ENCODE peak calls at places on chromosomes 3 and 15, in nine cellular contexts. One of them, this sample, is unnamed.

GRCh38 chr3:168859143-168859542 is 763.4 kb upstream of the GOLIM4 start:
- DNase-seq in tibial artery: no peak
- DNase-seq in transverse colon: no peak
- DNase-seq in PC-9: no peak
- DNase-seq in CD8-positive, alpha-beta memory T cell: no peak
- DNase-seq in naive thymus-derived CD4-positive, alpha-beta T cell: no peak
- DNase-seq in AG04450: no peak
- DNase-seq in heart left ventricle: no peak
- DNase-seq in heart right ventricle: no peak
- DNase-seq in this sample: no peak

GRCh38 chr3:78878011-78878410 is 889.8 kb downstream of the ROBO1 start:
- DNase-seq in tibial artery: no peak
- DNase-seq in transverse colon: no peak
- DNase-seq in PC-9: no peak
- DNase-seq in CD8-positive, alpha-beta memory T cell: no peak
- DNase-seq in naive thymus-derived CD4-positive, alpha-beta T cell: no peak
- DNase-seq in AG04450: peak; percentile 41
- DNase-seq in heart left ventricle: no peak
- DNase-seq in heart right ventricle: no peak
- DNase-seq in this sample: no peak

GRCh38 chr15:50791537-50791885 is 26.0 kb upstream of the SPPL2A start:
- DNase-seq in tibial artery: no peak
- DNase-seq in transverse colon: peak; percentile 78
- DNase-seq in PC-9: no peak
- DNase-seq in CD8-positive, alpha-beta memory T cell: no peak
- DNase-seq in naive thymus-derived CD4-positive, alpha-beta T cell: no peak
- DNase-seq in AG04450: no peak
- DNase-seq in heart left ventricle: no peak
- DNase-seq in heart right ventricle: no peak
- DNase-seq in this sample: no peak

GRCh38 chr3:15636028-15636709 is 34.6 kb downstream of the BTD start:
- DNase-seq in tibial artery: no peak
- DNase-seq in transverse colon: no peak
- DNase-seq in PC-9: peak; percentile 70
- DNase-seq in CD8-positive, alpha-beta memory T cell: no peak
- DNase-seq in naive thymus-derived CD4-positive, alpha-beta T cell: no peak
- DNase-seq in AG04450: peak; percentile 74
- DNase-seq in heart left ventricle: peak; percentile 38
- DNase-seq in heart right ventricle: peak; percentile 34
- DNase-seq in this sample: no peak

GRCh38 chr3:171874251-171874679 is 31.1 kb downstream of the TMEM212 start:
- DNase-seq in tibial artery: no peak
- DNase-seq in transverse colon: no peak
- DNase-seq in PC-9: peak; percentile 49
- DNase-seq in CD8-positive, alpha-beta memory T cell: no peak
- DNase-seq in naive thymus-derived CD4-positive, alpha-beta T cell: no peak
- DNase-seq in AG04450: peak; percentile 94
- DNase-seq in heart left ventricle: no peak
- DNase-seq in heart right ventricle: no peak
- DNase-seq in this sample: no peak

GRCh38 chr3:145681132-145681531 is 479.9 kb downstream of the PLOD2 start:
- DNase-seq in tibial artery: no peak
- DNase-seq in transverse colon: no peak
- DNase-seq in PC-9: no peak
- DNase-seq in CD8-positive, alpha-beta memory T cell: no peak
- DNase-seq in naive thymus-derived CD4-positive, alpha-beta T cell: no peak
- DNase-seq in AG04450: no peak
- DNase-seq in heart left ventricle: no peak
- DNase-seq in heart right ventricle: no peak
- DNase-seq in this sample: no peak

GRCh38 chr3:182226995-182227394 is 515.3 kb downstream of the SOX2 start:
- DNase-seq in tibial artery: no peak
- DNase-seq in transverse colon: no peak
- DNase-seq in PC-9: no peak
- DNase-seq in CD8-positive, alpha-beta memory T cell: no peak
- DNase-seq in naive thymus-derived CD4-positive, alpha-beta T cell: no peak
- DNase-seq in AG04450: no peak
- DNase-seq in heart left ventricle: no peak
- DNase-seq in heart right ventricle: no peak
- DNase-seq in this sample: no peak

GRCh38 chr3:126913524-126913923 is 69.4 kb upstream of the PLXNA1 start:
- DNase-seq in tibial artery: no peak
- DNase-seq in transverse colon: peak; percentile 41
- DNase-seq in PC-9: peak; percentile 85
- DNase-seq in CD8-positive, alpha-beta memory T cell: no peak
- DNase-seq in naive thymus-derived CD4-positive, alpha-beta T cell: no peak
- DNase-seq in AG04450: no peak
- DNase-seq in heart left ventricle: no peak
- DNase-seq in heart right ventricle: no peak
- DNase-seq in this sample: no peak

GRCh38 chr15:95174880-95175279 is 943.5 kb downstream of the MCTP2 start:
- DNase-seq in tibial artery: no peak
- DNase-seq in transverse colon: no peak
- DNase-seq in PC-9: no peak
- DNase-seq in CD8-positive, alpha-beta memory T cell: no peak
- DNase-seq in naive thymus-derived CD4-positive, alpha-beta T cell: no peak
- DNase-seq in AG04450: no peak
- DNase-seq in heart left ventricle: no peak
- DNase-seq in heart right ventricle: no peak
- DNase-seq in this sample: no peak

GRCh38 chr3:45715945-45716344 is 26.7 kb downstream of the SACM1L start:
- DNase-seq in tibial artery: no peak
- DNase-seq in transverse colon: no peak
- DNase-seq in PC-9: no peak
- DNase-seq in CD8-positive, alpha-beta memory T cell: no peak
- DNase-seq in naive thymus-derived CD4-positive, alpha-beta T cell: no peak
- DNase-seq in AG04450: no peak
- DNase-seq in heart left ventricle: no peak
- DNase-seq in heart right ventricle: no peak
- DNase-seq in this sample: no peak

GRCh38 chr3:128080323-128080898 is 28.2 kb downstream of the SEC61A1 start:
- DNase-seq in tibial artery: no peak
- DNase-seq in transverse colon: no peak
- DNase-seq in PC-9: no peak
- DNase-seq in CD8-positive, alpha-beta memory T cell: no peak
- DNase-seq in naive thymus-derived CD4-positive, alpha-beta T cell: no peak
- DNase-seq in AG04450: peak; percentile 90
- DNase-seq in heart left ventricle: no peak
- DNase-seq in heart right ventricle: no peak
- DNase-seq in this sample: no peak

GRCh38 chr3:37400945-37401344 is 226.6 kb upstream of the LRRFIP2 start:
- DNase-seq in tibial artery: no peak
- DNase-seq in transverse colon: no peak
- DNase-seq in PC-9: no peak
- DNase-seq in CD8-positive, alpha-beta memory T cell: no peak
- DNase-seq in naive thymus-derived CD4-positive, alpha-beta T cell: no peak
- DNase-seq in AG04450: no peak
- DNase-seq in heart left ventricle: no peak
- DNase-seq in heart right ventricle: no peak
- DNase-seq in this sample: no peak

GRCh38 chr15:63463030-63463429 is 41.4 kb upstream of the USP3 start:
- DNase-seq in tibial artery: no peak
- DNase-seq in transverse colon: no peak
- DNase-seq in PC-9: no peak
- DNase-seq in CD8-positive, alpha-beta memory T cell: no peak
- DNase-seq in naive thymus-derived CD4-positive, alpha-beta T cell: no peak
- DNase-seq in AG04450: no peak
- DNase-seq in heart left ventricle: no peak
- DNase-seq in heart right ventricle: no peak
- DNase-seq in this sample: no peak

DNA sequence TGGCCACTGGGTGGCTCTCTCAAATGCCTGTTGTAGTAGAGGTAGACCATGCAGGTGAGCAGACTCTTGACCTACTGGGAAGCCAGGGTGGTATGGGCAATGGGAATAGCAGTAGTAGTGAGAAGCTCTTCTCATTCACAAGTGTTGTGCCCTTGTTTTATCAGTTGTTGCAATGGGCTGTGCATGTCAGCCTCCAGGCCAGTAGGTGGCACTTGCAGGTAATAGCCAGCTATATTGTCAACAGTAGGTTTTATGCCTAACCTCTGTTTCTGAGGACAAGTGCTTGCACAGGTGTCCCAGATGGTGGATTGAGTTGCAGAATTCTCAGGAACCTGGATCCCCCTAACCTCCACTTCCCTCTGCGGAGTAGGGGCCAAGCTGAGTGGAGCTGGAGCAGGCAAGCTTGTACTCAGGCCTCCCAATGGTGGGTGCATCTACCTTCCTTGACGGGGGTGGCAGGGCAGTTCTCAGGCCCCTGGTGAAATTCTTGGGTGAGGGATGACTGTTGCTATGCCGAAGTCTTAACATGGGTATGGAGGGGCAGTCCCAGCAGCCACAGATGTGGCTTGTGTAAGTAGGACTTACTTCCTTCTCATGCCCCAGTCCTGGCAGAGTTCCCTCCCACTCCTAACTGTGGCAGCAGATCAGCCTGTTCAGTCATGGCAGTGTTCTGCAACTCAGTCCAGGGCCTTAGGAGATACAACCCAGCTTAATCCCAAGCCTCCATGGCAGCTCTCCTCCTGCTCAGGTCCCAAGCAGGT is 104.3 kb downstream of the NEO1 start:
- DNase-seq in tibial artery: no peak
- DNase-seq in transverse colon: no peak
- DNase-seq in PC-9: no peak
- DNase-seq in CD8-positive, alpha-beta memory T cell: no peak
- DNase-seq in naive thymus-derived CD4-positive, alpha-beta T cell: no peak
- DNase-seq in AG04450: no peak
- DNase-seq in heart left ventricle: no peak
- DNase-seq in heart right ventricle: no peak
- DNase-seq in this sample: no peak
- H3K27ac ChIP-seq in tibial artery: no peak overlapping the region
- H3K27ac ChIP-seq in transverse colon: no peak overlapping the region
- H3K27ac ChIP-seq in PC-9: no peak overlapping the region
- H3K27ac ChIP-seq in CD8-positive, alpha-beta memory T cell: no peak overlapping the region
- H3K27ac ChIP-seq in naive thymus-derived CD4-positive, alpha-beta T cell: no peak overlapping the region
- H3K27ac ChIP-seq in AG04450: no peak overlapping the region
- H3K27ac ChIP-seq in heart left ventricle: no peak overlapping the region
- H3K27ac ChIP-seq in heart right ventricle: no peak overlapping the region
- H3K27ac ChIP-seq in this sample: no peak overlapping the region

GRCh38 chr15:91261345-91261744 is 161.3 kb downstream of the SV2B start:
- DNase-seq in tibial artery: no peak
- DNase-seq in transverse colon: no peak
- DNase-seq in PC-9: no peak
- DNase-seq in CD8-positive, alpha-beta memory T cell: no peak
- DNase-seq in naive thymus-derived CD4-positive, alpha-beta T cell: no peak
- DNase-seq in AG04450: no peak
- DNase-seq in heart left ventricle: no peak
- DNase-seq in heart right ventricle: no peak
- DNase-seq in this sample: no peak
- H3K27ac ChIP-seq in tibial artery: no peak overlapping the region
- H3K27ac ChIP-seq in transverse colon: no peak overlapping the region
- H3K27ac ChIP-seq in PC-9: no peak overlapping the region
- H3K27ac ChIP-seq in CD8-positive, alpha-beta memory T cell: no peak overlapping the region
- H3K27ac ChIP-seq in naive thymus-derived CD4-positive, alpha-beta T cell: no peak overlapping the region
- H3K27ac ChIP-seq in AG04450: no peak overlapping the region
- H3K27ac ChIP-seq in heart left ventricle: no peak overlapping the region
- H3K27ac ChIP-seq in heart right ventricle: no peak overlapping the region
- H3K27ac ChIP-seq in this sample: no peak overlapping the region

GRCh38 chr3:174862666-174863065 is 3.5 kb downstream of the NAALADL2 start:
- DNase-seq in tibial artery: no peak
- DNase-seq in transverse colon: no peak
- DNase-seq in PC-9: no peak
- DNase-seq in CD8-positive, alpha-beta memory T cell: no peak
- DNase-seq in naive thymus-derived CD4-positive, alpha-beta T cell: no peak
- DNase-seq in AG04450: no peak
- DNase-seq in heart left ventricle: no peak
- DNase-seq in heart right ventricle: no peak
- DNase-seq in this sample: no peak
- H3K27ac ChIP-seq in tibial artery: peak overlapping the region; percentile 54
- H3K27ac ChIP-seq in transverse colon: no peak overlapping the region
- H3K27ac ChIP-seq in PC-9: peak overlapping the region; percentile 69
- H3K27ac ChIP-seq in CD8-positive, alpha-beta memory T cell: no peak overlapping the region
- H3K27ac ChIP-seq in naive thymus-derived CD4-positive, alpha-beta T cell: no peak overlapping the region
- H3K27ac ChIP-seq in AG04450: no peak overlapping the region
- H3K27ac ChIP-seq in heart left ventricle: no peak overlapping the region
- H3K27ac ChIP-seq in heart right ventricle: no peak overlapping the region
- H3K27ac ChIP-seq in this sample: peak overlapping the region; percentile 33

GRCh38 chr3:13345284-13345683 is 74.8 kb downstream of the NUP210 start:
- DNase-seq in tibial artery: no peak
- DNase-seq in transverse colon: no peak
- DNase-seq in PC-9: no peak
- DNase-seq in CD8-positive, alpha-beta memory T cell: no peak
- DNase-seq in naive thymus-derived CD4-positive, alpha-beta T cell: no peak
- DNase-seq in AG04450: no peak
- DNase-seq in heart left ventricle: no peak
- DNase-seq in heart right ventricle: no peak
- DNase-seq in this sample: no peak

GRCh38 chr3:13345772-13346171 is 74.3 kb downstream of the NUP210 start:
- DNase-seq in tibial artery: no peak
- DNase-seq in transverse colon: no peak
- DNase-seq in PC-9: no peak
- DNase-seq in CD8-positive, alpha-beta memory T cell: no peak
- DNase-seq in naive thymus-derived CD4-positive, alpha-beta T cell: no peak
- DNase-seq in AG04450: no peak
- DNase-seq in heart left ventricle: no peak
- DNase-seq in heart right ventricle: no peak
- DNase-seq in this sample: no peak

GRCh38 chr3:13348100-13348499 is 72.0 kb downstream of the NUP210 start:
- DNase-seq in tibial artery: no peak
- DNase-seq in transverse colon: no peak
- DNase-seq in PC-9: no peak
- DNase-seq in CD8-positive, alpha-beta memory T cell: no peak
- DNase-seq in naive thymus-derived CD4-positive, alpha-beta T cell: no peak
- DNase-seq in AG04450: no peak
- DNase-seq in heart left ventricle: no peak
- DNase-seq in heart right ventricle: no peak
- DNase-seq in this sample: no peak

GRCh38 chr3:13347390-13347966 is 72.6 kb downstream of the NUP210 start:
- DNase-seq in tibial artery: no peak
- DNase-seq in transverse colon: no peak
- DNase-seq in PC-9: no peak
- DNase-seq in CD8-positive, alpha-beta memory T cell: no peak
- DNase-seq in naive thymus-derived CD4-positive, alpha-beta T cell: no peak
- DNase-seq in AG04450: no peak
- DNase-seq in heart left ventricle: peak; percentile 20
- DNase-seq in heart right ventricle: peak; percentile 16
- DNase-seq in this sample: no peak

DNA sequence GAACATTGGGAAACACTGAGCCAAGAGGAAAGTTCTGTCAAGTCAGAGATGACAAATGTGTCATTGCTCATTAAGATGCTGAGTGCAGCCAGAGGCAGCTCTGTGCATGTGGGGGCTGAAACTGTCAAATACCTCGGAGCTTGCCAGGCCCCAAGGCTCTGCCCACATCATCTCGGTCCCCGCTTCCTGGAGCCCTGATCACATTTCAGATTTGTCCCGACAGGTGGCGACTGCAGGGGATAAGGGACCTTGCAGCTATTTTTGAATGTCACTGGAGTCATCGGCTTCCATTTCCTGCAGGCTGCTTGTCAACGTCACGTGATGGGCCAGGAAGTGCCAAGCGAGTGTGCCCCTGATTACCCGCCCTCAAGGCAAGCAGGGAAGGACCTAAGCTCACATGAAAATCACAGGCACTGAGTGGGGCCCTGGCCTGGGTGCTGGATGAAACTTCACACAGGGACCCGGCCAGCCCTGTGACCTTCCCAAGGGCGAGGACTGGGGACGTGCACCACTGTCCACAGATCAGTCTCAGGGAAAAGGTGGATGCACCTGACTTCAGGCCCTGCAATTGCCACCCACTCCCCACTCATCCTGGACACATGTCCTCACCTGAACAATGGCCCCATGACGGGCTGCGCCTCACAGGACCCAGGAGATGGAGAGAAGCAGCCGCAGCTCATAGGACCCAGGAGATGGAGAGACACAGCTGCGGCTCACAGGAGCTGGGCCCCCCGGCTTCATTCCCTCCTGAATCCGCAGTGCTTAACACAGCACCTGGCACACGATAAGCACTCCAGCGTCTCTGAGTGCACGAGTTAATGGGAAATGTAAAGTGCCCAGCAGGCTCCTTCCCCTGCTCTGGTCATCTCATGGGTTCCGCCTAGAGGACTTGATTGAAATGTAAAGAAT is 73.4 kb downstream of the NUP210 start:
- DNase-seq in tibial artery: no peak
- DNase-seq in transverse colon: peak; percentile 17
- DNase-seq in PC-9: no peak
- DNase-seq in CD8-positive, alpha-beta memory T cell: peak; percentile 49
- DNase-seq in naive thymus-derived CD4-positive, alpha-beta T cell: peak; percentile 87
- DNase-seq in AG04450: no peak
- DNase-seq in heart left ventricle: peak; percentile 29
- DNase-seq in heart right ventricle: peak; percentile 27
- DNase-seq in this sample: no peak
- H3K27ac ChIP-seq in tibial artery: no peak overlapping the region
- H3K27ac ChIP-seq in transverse colon: no peak overlapping the region
- H3K27ac ChIP-seq in PC-9: no peak overlapping the region
- H3K27ac ChIP-seq in CD8-positive, alpha-beta memory T cell: no peak overlapping the region
- H3K27ac ChIP-seq in naive thymus-derived CD4-positive, alpha-beta T cell: peak overlapping the region; percentile 68
- H3K27ac ChIP-seq in AG04450: no peak overlapping the region
- H3K27ac ChIP-seq in heart left ventricle: no peak overlapping the region
- H3K27ac ChIP-seq in heart right ventricle: peak overlapping the region; percentile 15
- H3K27ac ChIP-seq in this sample: no peak overlapping the region

This sample was measured in epithelial cell of prostate.